ENCODE peak calls at places on chromosomes 3 and 15, in ten cellular contexts. Y, N, J, Z, F, Q, L, R, E and A are unnamed samples. For H3K27me3, the result is how much of the 10 kb centered on the place peaks cover.

GRCh38 chr3:27500986-27501385 is 16.8 kb upstream of the SLC4A7 start:
- DNase-seq in Q (no peak), N (no peak), E (no peak), Y (no peak), Z (no peak), L (no peak), F (no peak), R (no peak), J (no peak), A (no peak)

GRCh38 chr15:58900628-58901027 is 32.9 kb downstream of the SLTM start:
- DNase-seq in Y (no peak), F (no peak), J (no peak), Q (no peak), L (no peak), N (no peak), Z (no peak), R (no peak), E (no peak), A (no peak)

GRCh38 chr3:27877122-27878011 is 155.2 kb upstream of the EOMES start:
- DNase-seq in Y (no peak), N (no peak), F (no peak), L (no peak), Z (no peak), E (no peak), J (no peak), Q (peak), R (no peak), A (no peak)

GRCh38 chr3:133408961-133409360 is 9.1 kb downstream of the BFSP2 start:
- DNase-seq in Z (no peak), J (no peak), Q (no peak), F (no peak), N (no peak), R (no peak), E (no peak), L (no peak), Y (no peak), A (no peak)

GRCh38 chr15:40150163-40150925 is 10.5 kb upstream of the BUB1B start:
- DNase-seq in N (peak), F (no peak), J (no peak), Y (no peak), L (no peak), E (peak), Z (no peak), Q (no peak), R (no peak), A (no peak)

GRCh38 chr15:32099097-32099496 is 68.8 kb downstream of the CHRNA7 start:
- DNase-seq in L (no peak), Z (no peak), R (no peak), Q (no peak), E (no peak), F (no peak), J (no peak), Y (no peak), N (no peak), A (no peak)

GRCh38 chr3:101193957-101194356 is 126.4 kb downstream of the IMPG2 start:
- DNase-seq in Q (no peak), L (no peak), E (no peak), R (no peak), N (no peak), Y (no peak), Z (no peak), J (no peak), F (no peak), A (no peak)

GRCh38 chr3:56467108-56467507 is 1.2 kb downstream of the ERC2 start:
- DNase-seq in F (peak), N (peak), Z (no peak), Q (peak), R (peak), E (peak), L (peak), Y (no peak), J (peak), A (peak)

GRCh38 chr15:67943961-67944674 is 104.3 kb upstream of the RNU6-1 start:
- DNase-seq in L (peak), E (no peak), J (no peak), Y (peak), N (no peak), F (no peak), Z (no peak), Q (no peak), R (no peak), A (no peak)

GRCh38 chr15:96334017-96334704 is 3.7 kb downstream of the NR2F2 start:
- DNase-seq in N (peak), Z (no peak), R (no peak), L (peak), E (peak), Y (no peak), Q (no peak), F (no peak), J (no peak), A (no peak)

GRCh38 chr3:173745952-173746682 is 348.6 kb downstream of the NLGN1 start:
- DNase-seq in L (no peak), N (no peak), Z (no peak), Y (no peak), E (peak), R (no peak), Q (peak), F (no peak), J (no peak), A (no peak)

GRCh38 chr15:51111061-51111460 is 16.4 kb upstream of the TNFAIP8L3 start:
- DNase-seq in Z (no peak), L (no peak), F (no peak), Y (no peak), J (no peak), Q (no peak), N (no peak), E (no peak), R (no peak), A (no peak)

GRCh38 chr3:124260206-124260915 is 268.4 kb upstream of the ROPN1 start:
- DNase-seq in N (no peak), Z (no peak), Q (peak), Y (no peak), E (no peak), R (no peak), F (no peak), L (no peak), J (no peak), A (no peak)

GRCh38 chr3:122679467-122680291 is 960 bp upstream of the PARP14 start:
- DNase-seq in E (peak), N (peak), F (no peak), Q (peak), R (peak), J (peak), L (no peak), Y (no peak), Z (no peak), A (peak)

GRCh38 chr3:153210660-153211059 is 48.6 kb downstream of the RAP2B start:
- DNase-seq in Y (no peak), L (no peak), J (no peak), F (no peak), R (no peak), Z (no peak), N (no peak), Q (peak), E (no peak), A (no peak)

GRCh38 chr3:83457516-83457915 is 1501.3 kb upstream of the CADM2 start:
- DNase-seq in E (no peak), N (no peak), Q (peak), L (no peak), Z (no peak), F (no peak), J (no peak), R (no peak), Y (no peak), A (no peak)

GRCh38 chr15:25805006-25805405 is 58.1 kb downstream of the ATP10A start:
- DNase-seq in Q (no peak), E (no peak), Z (no peak), R (no peak), L (no peak), N (no peak), Y (no peak), F (no peak), J (no peak), A (no peak)

GRCh38 chr3:129316121-129317013 is 37.7 kb downstream of the HMCES start:
- DNase-seq in F (peak), L (peak), Z (peak), N (peak), Q (peak), E (peak), R (peak), Y (peak), J (peak), A (peak)
- H3K27me3 ChIP-seq in F (under half), L (under half), Z (under half), N (under half), Q (under half), E (under half), R (under half), Y (under half), J (under half), A (under half)

DNA sequence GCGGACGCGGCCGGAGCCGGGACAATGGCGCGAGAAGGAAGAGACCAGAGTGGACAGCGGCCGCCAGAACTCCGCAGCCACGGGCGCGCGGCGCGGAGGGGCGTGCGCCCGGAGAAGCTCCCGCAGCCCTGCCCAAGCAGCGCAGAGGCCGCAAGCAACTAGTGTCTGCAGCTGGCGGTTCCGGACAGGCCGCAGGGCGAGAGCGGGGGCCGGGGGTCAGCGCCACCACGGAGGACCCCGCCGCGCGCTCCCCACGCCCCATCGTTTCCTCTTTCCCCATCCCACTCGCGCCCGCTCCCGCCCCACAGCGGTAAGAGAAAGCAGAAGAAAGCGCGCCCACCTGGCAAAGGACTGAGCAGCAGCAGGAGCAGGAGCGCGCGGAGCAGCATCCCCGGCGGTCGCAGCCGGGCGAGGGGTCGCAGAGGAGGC is 440 bp downstream of the PRTG start:
- DNase-seq in R (no peak), N (peak), F (no peak), Y (no peak), E (peak), Z (no peak), L (peak), Q (no peak), J (peak), A (peak)
- H3K27me3 ChIP-seq in R (under half), N (half or more), F (under half), Y (under half), E (under half), Z (half or more), L (under half), Q (under half), J (under half), A (under half)

GRCh38 chr3:159764211-159765024 is 224.2 kb upstream of the IL12A start:
- DNase-seq in J (peak), E (no peak), R (no peak), F (peak), Q (peak), L (peak), Y (no peak), Z (no peak), N (peak), A (peak)
- H3K27me3 ChIP-seq in J (under half), E (under half), R (under half), F (under half), Q (under half), L (under half), Y (under half), Z (half or more), N (under half), A (under half)

GRCh38 chr15:52796228-52796521 is 6.0 kb upstream of the ONECUT1 start:
- DNase-seq in Q (no peak), J (no peak), N (no peak), Z (no peak), E (no peak), R (no peak), L (peak), F (no peak), Y (no peak), A (no peak)
- H3K27me3 ChIP-seq in Q (half or more), J (under half), N (half or more), Z (half or more), E (half or more), R (under half), L (under half), F (half or more), Y (under half), A (under half)

GRCh38 chr3:193378706-193379105 is at the start of gene ATP13A5:
- DNase-seq in J (no peak), Y (no peak), E (no peak), F (no peak), N (no peak), Q (no peak), R (no peak), Z (no peak), L (no peak), A (no peak)
- H3K27me3 ChIP-seq in J (under half), Y (under half), E (under half), F (under half), N (under half), Q (under half), R (under half), Z (under half), L (under half), A (under half)

DNA sequence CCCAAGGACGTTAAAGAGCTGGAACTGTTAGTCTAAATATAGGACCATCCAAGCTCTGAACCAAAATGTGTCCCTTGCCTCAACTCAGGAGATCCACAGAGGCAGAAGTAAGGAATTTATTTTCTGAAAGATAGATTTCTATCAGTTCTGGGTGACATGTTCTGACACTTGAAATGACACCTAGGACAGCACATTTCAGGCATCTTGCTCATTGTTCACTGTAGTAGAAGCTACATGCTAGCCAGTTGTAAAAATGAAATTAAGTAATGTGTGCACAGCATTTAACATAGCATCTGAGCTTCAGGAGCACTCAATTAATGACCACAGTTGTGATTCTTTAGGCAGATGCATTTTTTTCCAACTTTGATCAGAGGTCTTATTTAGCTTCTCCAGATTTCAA is 567 bp downstream of the CCR2 start:
- DNase-seq in F (no peak), J (no peak), Y (no peak), N (no peak), Q (no peak), R (no peak), Z (no peak), E (no peak), L (no peak), A (no peak)
- H3K27me3 ChIP-seq in F (under half), J (under half), Y (under half), N (under half), Q (under half), R (under half), Z (under half), E (under half), L (under half), A (half or more)

DNA sequence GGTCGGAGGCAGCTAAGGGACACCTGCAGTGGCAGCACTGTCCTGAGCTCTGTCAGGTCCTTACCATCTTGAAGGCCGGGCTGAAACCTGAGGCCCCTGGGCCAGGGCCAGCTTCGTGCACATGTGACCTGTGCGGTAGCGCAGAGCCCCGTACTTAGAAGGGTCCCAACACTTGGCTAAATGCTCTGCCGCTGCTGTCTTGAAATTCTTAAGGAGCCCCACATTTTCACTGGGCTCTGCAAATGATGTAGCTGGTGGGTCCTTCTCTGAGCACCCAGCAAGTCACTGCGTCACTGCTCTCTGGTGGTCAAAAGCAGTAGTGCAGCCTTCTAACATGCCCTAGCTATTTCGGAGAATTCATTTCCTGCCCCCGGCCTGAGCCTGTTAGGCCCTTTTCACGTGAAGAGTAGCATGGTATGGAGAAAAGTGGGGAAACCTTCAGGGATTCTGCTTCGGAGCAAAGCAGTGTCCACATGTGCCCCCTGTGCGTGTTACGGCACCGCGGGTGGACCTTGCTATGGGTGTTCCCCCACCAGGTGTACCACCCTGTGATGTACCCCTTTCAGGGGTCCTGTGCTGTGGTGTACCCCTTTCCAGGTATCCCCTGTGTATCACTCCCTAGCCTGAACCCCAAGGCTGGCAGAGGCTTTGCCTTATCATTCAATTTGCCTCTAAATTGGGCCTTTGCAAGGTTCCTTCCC is 79.7 kb downstream of the TMEM266 start:
- DNase-seq in E (peak), R (peak), L (no peak), Q (peak), N (peak), Z (peak), F (peak), J (peak), Y (peak), A (peak)
- H3K27me3 ChIP-seq in E (under half), R (under half), L (under half), Q (under half), N (under half), Z (under half), F (under half), J (under half), Y (under half), A (under half)